ENCODE peak calls at places on chromosomes 16 and 17, in eight cellular contexts. One of them, this sample, is unnamed. For H3K4me1 and H3K27me3, the result is how much of the 10 kb centered on the place peaks cover.

GRCh38 chr17:51154176-51154575 is 817 bp downstream of the NME1 start:
- DNase-seq in heart left ventricle: no peak
- DNase-seq in cardiac muscle cell: peak
- DNase-seq in sigmoid colon: no peak
- DNase-seq in mesendoderm: peak
- DNase-seq in ascending aorta: no peak
- DNase-seq in transverse colon: no peak
- DNase-seq in spleen: no peak
- DNase-seq in this sample: no peak

GRCh38 chr17:63317166-63317845 is 128.8 kb downstream of the CYB561 start:
- DNase-seq in heart left ventricle: no peak
- DNase-seq in cardiac muscle cell: no peak
- DNase-seq in sigmoid colon: no peak
- DNase-seq in mesendoderm: no peak
- DNase-seq in ascending aorta: no peak
- DNase-seq in transverse colon: no peak
- DNase-seq in spleen: no peak
- DNase-seq in this sample: no peak

GRCh38 chr17:8832711-8833352 is 33.7 kb upstream of the MFSD6L start:
- DNase-seq in heart left ventricle: no peak
- DNase-seq in cardiac muscle cell: no peak
- DNase-seq in sigmoid colon: no peak
- DNase-seq in mesendoderm: peak
- DNase-seq in ascending aorta: no peak
- DNase-seq in transverse colon: peak
- DNase-seq in spleen: peak
- DNase-seq in this sample: peak

GRCh38 chr16:28180660-28181556 is 30.9 kb downstream of the XPO6 start:
- DNase-seq in heart left ventricle: no peak
- DNase-seq in cardiac muscle cell: peak
- DNase-seq in sigmoid colon: no peak
- DNase-seq in mesendoderm: no peak
- DNase-seq in ascending aorta: no peak
- DNase-seq in transverse colon: no peak
- DNase-seq in spleen: no peak
- DNase-seq in this sample: no peak

GRCh38 chr16:1265826-1266225 is 10.0 kb downstream of the TPSD1 start:
- DNase-seq in heart left ventricle: peak
- DNase-seq in cardiac muscle cell: no peak
- DNase-seq in sigmoid colon: no peak
- DNase-seq in mesendoderm: no peak
- DNase-seq in ascending aorta: no peak
- DNase-seq in transverse colon: no peak
- DNase-seq in spleen: no peak
- DNase-seq in this sample: no peak

GRCh38 chr17:16107165-16107770 is 107.6 kb downstream of the TTC19 start:
- DNase-seq in heart left ventricle: no peak
- DNase-seq in cardiac muscle cell: no peak
- DNase-seq in sigmoid colon: no peak
- DNase-seq in mesendoderm: no peak
- DNase-seq in ascending aorta: no peak
- DNase-seq in transverse colon: no peak
- DNase-seq in spleen: no peak
- DNase-seq in this sample: no peak

GRCh38 chr16:72124761-72125634 is 31.4 kb downstream of the DHX38 start:
- DNase-seq in heart left ventricle: peak
- DNase-seq in cardiac muscle cell: peak
- DNase-seq in sigmoid colon: peak
- DNase-seq in mesendoderm: peak
- DNase-seq in ascending aorta: no peak
- DNase-seq in transverse colon: peak
- DNase-seq in spleen: peak
- DNase-seq in this sample: peak

GRCh38 chr16:716250-716607 is 1.3 kb downstream of the METRN start:
- DNase-seq in heart left ventricle: no peak
- DNase-seq in cardiac muscle cell: peak
- DNase-seq in sigmoid colon: no peak
- DNase-seq in mesendoderm: peak
- DNase-seq in ascending aorta: no peak
- DNase-seq in transverse colon: no peak
- DNase-seq in spleen: no peak
- DNase-seq in this sample: peak

GRCh38 chr17:77649717-77650211 is 308.7 kb upstream of the TNRC6C start:
- DNase-seq in heart left ventricle: no peak
- DNase-seq in cardiac muscle cell: peak
- DNase-seq in sigmoid colon: peak
- DNase-seq in mesendoderm: peak
- DNase-seq in ascending aorta: no peak
- DNase-seq in transverse colon: no peak
- DNase-seq in spleen: peak
- DNase-seq in this sample: no peak

GRCh38 chr17:45225964-45226530 is 4.4 kb downstream of the FMNL1 start:
- DNase-seq in heart left ventricle: peak
- DNase-seq in cardiac muscle cell: no peak
- DNase-seq in sigmoid colon: peak
- DNase-seq in mesendoderm: no peak
- DNase-seq in ascending aorta: peak
- DNase-seq in transverse colon: peak
- DNase-seq in spleen: peak
- DNase-seq in this sample: peak

GRCh38 chr17:45227631-45228120 is 6.0 kb downstream of the FMNL1 start:
- DNase-seq in heart left ventricle: peak
- DNase-seq in cardiac muscle cell: no peak
- DNase-seq in sigmoid colon: no peak
- DNase-seq in mesendoderm: no peak
- DNase-seq in ascending aorta: no peak
- DNase-seq in transverse colon: no peak
- DNase-seq in spleen: peak
- DNase-seq in this sample: no peak

GRCh38 chr17:45228121-45228941 is 6.6 kb downstream of the FMNL1 start:
- DNase-seq in heart left ventricle: peak
- DNase-seq in cardiac muscle cell: no peak
- DNase-seq in sigmoid colon: no peak
- DNase-seq in mesendoderm: no peak
- DNase-seq in ascending aorta: no peak
- DNase-seq in transverse colon: peak
- DNase-seq in spleen: peak
- DNase-seq in this sample: no peak

GRCh38 chr17:45226620-45227019 is 4.9 kb downstream of the FMNL1 start:
- DNase-seq in heart left ventricle: no peak
- DNase-seq in cardiac muscle cell: no peak
- DNase-seq in sigmoid colon: no peak
- DNase-seq in mesendoderm: no peak
- DNase-seq in ascending aorta: no peak
- DNase-seq in transverse colon: no peak
- DNase-seq in spleen: no peak
- DNase-seq in this sample: no peak

DNA sequence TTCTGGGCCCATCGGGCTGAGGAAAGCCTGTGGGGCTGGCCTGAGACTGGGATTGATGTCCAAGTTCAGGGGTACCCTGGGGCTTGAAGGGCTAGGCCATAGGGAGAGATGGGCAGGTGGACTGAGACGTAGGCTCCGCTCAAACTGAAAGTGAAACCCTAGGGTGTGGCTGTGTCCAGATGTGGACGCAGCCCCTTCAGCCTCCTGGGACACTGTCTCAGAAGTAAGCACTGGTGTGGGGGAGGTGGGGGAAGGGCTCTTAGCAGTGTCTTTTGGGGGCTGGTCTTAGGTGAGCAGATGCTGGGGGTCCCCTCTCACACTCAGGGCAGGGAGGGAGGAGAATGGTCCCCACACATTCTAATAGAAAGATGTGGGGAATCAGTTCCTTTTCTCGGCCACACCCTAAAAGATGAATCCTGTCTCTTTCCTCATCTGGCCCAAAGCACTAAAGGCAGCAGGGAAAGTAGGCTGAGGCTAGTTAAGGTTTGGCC is 5.5 kb downstream of the FMNL1 start:
- DNase-seq in heart left ventricle: peak
- DNase-seq in cardiac muscle cell: no peak
- DNase-seq in sigmoid colon: no peak
- DNase-seq in mesendoderm: no peak
- DNase-seq in ascending aorta: no peak
- DNase-seq in transverse colon: peak
- DNase-seq in spleen: peak
- DNase-seq in this sample: no peak
- H3K4me1 ChIP-seq in heart left ventricle: under half
- H3K4me1 ChIP-seq in cardiac muscle cell: under half
- H3K4me1 ChIP-seq in sigmoid colon: under half
- H3K4me1 ChIP-seq in mesendoderm: under half
- H3K4me1 ChIP-seq in ascending aorta: under half
- H3K4me1 ChIP-seq in transverse colon: under half
- H3K4me1 ChIP-seq in spleen: half or more
- H3K4me1 ChIP-seq in this sample: under half

GRCh38 chr16:58205276-58206036 is 7.5 kb upstream of the CSNK2A2 start:
- DNase-seq in heart left ventricle: no peak
- DNase-seq in cardiac muscle cell: no peak
- DNase-seq in sigmoid colon: no peak
- DNase-seq in mesendoderm: no peak
- DNase-seq in ascending aorta: no peak
- DNase-seq in transverse colon: no peak
- DNase-seq in spleen: no peak
- DNase-seq in this sample: no peak
- H3K27me3 ChIP-seq in heart left ventricle: under half
- H3K27me3 ChIP-seq in cardiac muscle cell: under half
- H3K27me3 ChIP-seq in sigmoid colon: under half
- H3K27me3 ChIP-seq in mesendoderm: under half
- H3K27me3 ChIP-seq in ascending aorta: under half
- H3K27me3 ChIP-seq in transverse colon: under half
- H3K27me3 ChIP-seq in spleen: under half
- H3K27me3 ChIP-seq in this sample: under half

GRCh38 chr16:75103994-75104393 is 12.6 kb downstream of the LDHD start:
- DNase-seq in heart left ventricle: no peak
- DNase-seq in cardiac muscle cell: no peak
- DNase-seq in sigmoid colon: no peak
- DNase-seq in mesendoderm: no peak
- DNase-seq in ascending aorta: no peak
- DNase-seq in transverse colon: no peak
- DNase-seq in spleen: no peak
- DNase-seq in this sample: no peak
- H3K4me1 ChIP-seq in heart left ventricle: under half
- H3K4me1 ChIP-seq in cardiac muscle cell: under half
- H3K4me1 ChIP-seq in sigmoid colon: half or more
- H3K4me1 ChIP-seq in mesendoderm: under half
- H3K4me1 ChIP-seq in ascending aorta: under half
- H3K4me1 ChIP-seq in transverse colon: under half
- H3K4me1 ChIP-seq in spleen: half or more
- H3K4me1 ChIP-seq in this sample: under half

GRCh38 chr17:48593126-48593829 is at the start of gene HOXB5:
- DNase-seq in heart left ventricle: no peak
- DNase-seq in cardiac muscle cell: no peak
- DNase-seq in sigmoid colon: no peak
- DNase-seq in mesendoderm: peak
- DNase-seq in ascending aorta: no peak
- DNase-seq in transverse colon: no peak
- DNase-seq in spleen: no peak
- DNase-seq in this sample: no peak
- H3K27me3 ChIP-seq in heart left ventricle: half or more
- H3K27me3 ChIP-seq in cardiac muscle cell: half or more
- H3K27me3 ChIP-seq in sigmoid colon: under half
- H3K27me3 ChIP-seq in mesendoderm: half or more
- H3K27me3 ChIP-seq in ascending aorta: under half
- H3K27me3 ChIP-seq in transverse colon: under half
- H3K27me3 ChIP-seq in spleen: under half
- H3K27me3 ChIP-seq in this sample: under half

DNA sequence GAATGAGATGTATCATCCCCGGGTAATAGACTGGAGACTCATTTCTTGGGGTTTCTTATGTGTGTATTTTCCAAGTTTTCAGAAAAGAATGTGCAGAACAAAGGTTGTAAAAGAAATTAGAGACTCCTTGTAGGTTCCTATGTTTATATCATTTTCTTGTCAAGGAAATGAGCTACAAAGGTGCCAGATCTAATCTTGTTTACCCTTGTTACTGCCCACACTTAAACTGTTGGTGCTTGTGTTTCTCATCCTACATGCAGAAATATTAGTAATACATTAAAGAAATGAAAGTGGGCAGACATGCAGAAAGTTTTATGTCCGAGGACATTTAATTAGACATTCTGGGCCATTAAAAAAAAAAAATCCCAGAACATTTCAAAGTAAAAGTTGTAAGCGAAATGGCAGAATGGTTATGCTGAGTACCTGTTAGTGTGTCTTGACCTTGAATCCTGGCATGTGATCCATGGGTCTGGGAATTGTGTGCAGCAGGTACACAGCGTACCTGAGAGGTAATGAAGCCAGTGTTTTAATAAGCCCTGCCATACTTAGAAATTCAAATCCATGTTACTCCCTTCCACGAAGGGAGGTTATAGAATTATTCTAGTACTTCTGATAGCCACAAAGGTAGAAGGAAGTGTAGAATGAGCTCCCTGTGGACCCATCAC is 62.6 kb upstream of the CACNG5 start:
- DNase-seq in heart left ventricle: no peak
- DNase-seq in cardiac muscle cell: no peak
- DNase-seq in sigmoid colon: no peak
- DNase-seq in mesendoderm: no peak
- DNase-seq in ascending aorta: no peak
- DNase-seq in transverse colon: no peak
- DNase-seq in spleen: no peak
- DNase-seq in this sample: no peak
- H3K4me1 ChIP-seq in heart left ventricle: under half
- H3K4me1 ChIP-seq in cardiac muscle cell: under half
- H3K4me1 ChIP-seq in sigmoid colon: under half
- H3K4me1 ChIP-seq in mesendoderm: under half
- H3K4me1 ChIP-seq in ascending aorta: under half
- H3K4me1 ChIP-seq in transverse colon: under half
- H3K4me1 ChIP-seq in spleen: under half
- H3K4me1 ChIP-seq in this sample: under half

DNA sequence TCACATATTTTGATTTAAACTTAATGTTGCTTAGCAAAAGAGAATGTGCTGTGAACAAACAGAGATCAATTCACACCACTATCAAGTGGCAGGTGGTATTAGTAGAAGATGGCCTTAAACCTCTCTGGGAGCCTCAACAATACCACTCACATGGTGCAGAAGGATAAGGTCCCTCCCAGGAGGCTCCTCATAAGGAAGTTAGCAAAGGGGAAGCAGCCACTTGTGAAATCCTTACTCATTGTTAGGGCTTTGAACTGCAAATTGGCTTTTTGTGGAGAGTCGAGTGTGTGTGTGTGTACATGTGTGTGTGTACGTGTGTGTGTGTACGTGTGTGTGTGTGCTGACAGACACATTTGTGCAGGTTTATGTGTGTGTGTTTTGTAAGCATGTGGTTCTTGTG is 48.9 kb upstream of the ASIC2 start:
- DNase-seq in heart left ventricle: no peak
- DNase-seq in cardiac muscle cell: no peak
- DNase-seq in sigmoid colon: no peak
- DNase-seq in mesendoderm: peak
- DNase-seq in ascending aorta: no peak
- DNase-seq in transverse colon: no peak
- DNase-seq in spleen: no peak
- DNase-seq in this sample: no peak
- H3K27me3 ChIP-seq in heart left ventricle: under half
- H3K27me3 ChIP-seq in cardiac muscle cell: under half
- H3K27me3 ChIP-seq in sigmoid colon: under half
- H3K27me3 ChIP-seq in mesendoderm: under half
- H3K27me3 ChIP-seq in ascending aorta: under half
- H3K27me3 ChIP-seq in transverse colon: under half
- H3K27me3 ChIP-seq in spleen: under half
- H3K27me3 ChIP-seq in this sample: under half

This sample was measured in testis.